ENCODE peak calls at places on chromosomes 6 and 20, in ten cellular contexts. One of them, this sample, is unnamed.

GRCh38 chr20:25044660-25045342 is 13.1 kb downstream of the ACSS1 start:
- DNase-seq in IMR-90: no peak
- DNase-seq in hypothalamus: peak
- DNase-seq in GM13977: no peak
- DNase-seq in GM10248: no peak
- DNase-seq in CD4-positive, alpha-beta T cell: no peak
- DNase-seq in stimulated activated CD4-positive, alpha-beta T cell treated with anti-CD3 and anti-CD28 coated beads, Interleukin-15, amount 100 ng/mL, for 48 hours: no peak
- DNase-seq in MM.1S: no peak
- DNase-seq in pancreas: no peak
- DNase-seq in NCI-H1105 treated with DMSO at 0.1 percent for 48 hours: no peak
- DNase-seq in this sample: no peak

GRCh38 chr6:1726341-1726763 is 116.6 kb downstream of the FOXC1 start:
- DNase-seq in GM13977: no peak
- DNase-seq in CD4-positive, alpha-beta T cell: no peak
- DNase-seq in IMR-90: no peak
- DNase-seq in pancreas: no peak
- DNase-seq in GM10248: no peak
- DNase-seq in hypothalamus: no peak
- DNase-seq in NCI-H1105 treated with DMSO at 0.1 percent for 48 hours: peak
- DNase-seq in MM.1S: no peak
- DNase-seq in stimulated activated CD4-positive, alpha-beta T cell treated with anti-CD3 and anti-CD28 coated beads, Interleukin-15, amount 100 ng/mL, for 48 hours: no peak
- DNase-seq in this sample: no peak

GRCh38 chr6:73728548-73729205 is 32.7 kb downstream of the CD109 start:
- DNase-seq in GM10248: peak
- DNase-seq in pancreas: no peak
- DNase-seq in IMR-90: no peak
- DNase-seq in hypothalamus: no peak
- DNase-seq in stimulated activated CD4-positive, alpha-beta T cell treated with anti-CD3 and anti-CD28 coated beads, Interleukin-15, amount 100 ng/mL, for 48 hours: peak
- DNase-seq in CD4-positive, alpha-beta T cell: no peak
- DNase-seq in MM.1S: no peak
- DNase-seq in NCI-H1105 treated with DMSO at 0.1 percent for 48 hours: no peak
- DNase-seq in GM13977: no peak
- DNase-seq in this sample: no peak

GRCh38 chr6:25504661-25505060 is 147.4 kb upstream of the SCGN start:
- DNase-seq in MM.1S: no peak
- DNase-seq in hypothalamus: no peak
- DNase-seq in IMR-90: peak
- DNase-seq in GM13977: no peak
- DNase-seq in pancreas: no peak
- DNase-seq in NCI-H1105 treated with DMSO at 0.1 percent for 48 hours: no peak
- DNase-seq in CD4-positive, alpha-beta T cell: no peak
- DNase-seq in stimulated activated CD4-positive, alpha-beta T cell treated with anti-CD3 and anti-CD28 coated beads, Interleukin-15, amount 100 ng/mL, for 48 hours: no peak
- DNase-seq in GM10248: no peak
- DNase-seq in this sample: no peak

GRCh38 chr6:43669050-43669921 is 18.3 kb downstream of the MRPS18A start:
- DNase-seq in CD4-positive, alpha-beta T cell: no peak
- DNase-seq in IMR-90: peak
- DNase-seq in stimulated activated CD4-positive, alpha-beta T cell treated with anti-CD3 and anti-CD28 coated beads, Interleukin-15, amount 100 ng/mL, for 48 hours: no peak
- DNase-seq in hypothalamus: peak
- DNase-seq in MM.1S: no peak
- DNase-seq in GM10248: no peak
- DNase-seq in pancreas: no peak
- DNase-seq in GM13977: no peak
- DNase-seq in NCI-H1105 treated with DMSO at 0.1 percent for 48 hours: no peak
- DNase-seq in this sample: no peak

GRCh38 chr20:10369723-10370090 is 64.3 kb downstream of the MKKS start:
- DNase-seq in NCI-H1105 treated with DMSO at 0.1 percent for 48 hours: no peak
- DNase-seq in IMR-90: peak
- DNase-seq in GM10248: no peak
- DNase-seq in GM13977: no peak
- DNase-seq in CD4-positive, alpha-beta T cell: no peak
- DNase-seq in MM.1S: no peak
- DNase-seq in stimulated activated CD4-positive, alpha-beta T cell treated with anti-CD3 and anti-CD28 coated beads, Interleukin-15, amount 100 ng/mL, for 48 hours: no peak
- DNase-seq in pancreas: peak
- DNase-seq in hypothalamus: no peak
- DNase-seq in this sample: no peak

GRCh38 chr20:56003966-56004365 is 1.4 kb downstream of the CBLN4 start:
- DNase-seq in GM10248: no peak
- DNase-seq in hypothalamus: peak
- DNase-seq in pancreas: peak
- DNase-seq in MM.1S: no peak
- DNase-seq in IMR-90: no peak
- DNase-seq in CD4-positive, alpha-beta T cell: no peak
- DNase-seq in NCI-H1105 treated with DMSO at 0.1 percent for 48 hours: no peak
- DNase-seq in GM13977: no peak
- DNase-seq in stimulated activated CD4-positive, alpha-beta T cell treated with anti-CD3 and anti-CD28 coated beads, Interleukin-15, amount 100 ng/mL, for 48 hours: no peak
- DNase-seq in this sample: no peak

GRCh38 chr20:13302647-13303425 is 81.8 kb downstream of the ISM1 start:
- DNase-seq in GM13977: peak
- DNase-seq in pancreas: no peak
- DNase-seq in GM10248: peak
- DNase-seq in CD4-positive, alpha-beta T cell: peak
- DNase-seq in IMR-90: no peak
- DNase-seq in MM.1S: peak
- DNase-seq in hypothalamus: no peak
- DNase-seq in stimulated activated CD4-positive, alpha-beta T cell treated with anti-CD3 and anti-CD28 coated beads, Interleukin-15, amount 100 ng/mL, for 48 hours: peak
- DNase-seq in NCI-H1105 treated with DMSO at 0.1 percent for 48 hours: peak
- DNase-seq in this sample: no peak

GRCh38 chr6:90124904-90125510 is 171.6 kb downstream of the BACH2 start:
- DNase-seq in IMR-90: peak
- DNase-seq in MM.1S: no peak
- DNase-seq in CD4-positive, alpha-beta T cell: no peak
- DNase-seq in GM10248: no peak
- DNase-seq in pancreas: no peak
- DNase-seq in GM13977: no peak
- DNase-seq in stimulated activated CD4-positive, alpha-beta T cell treated with anti-CD3 and anti-CD28 coated beads, Interleukin-15, amount 100 ng/mL, for 48 hours: no peak
- DNase-seq in NCI-H1105 treated with DMSO at 0.1 percent for 48 hours: no peak
- DNase-seq in hypothalamus: no peak
- DNase-seq in this sample: no peak

GRCh38 chr6:159151266-159151855 is 17.8 kb upstream of the FNDC1 start:
- DNase-seq in NCI-H1105 treated with DMSO at 0.1 percent for 48 hours: peak
- DNase-seq in pancreas: no peak
- DNase-seq in hypothalamus: peak
- DNase-seq in MM.1S: peak
- DNase-seq in IMR-90: peak
- DNase-seq in GM13977: peak
- DNase-seq in CD4-positive, alpha-beta T cell: no peak
- DNase-seq in stimulated activated CD4-positive, alpha-beta T cell treated with anti-CD3 and anti-CD28 coated beads, Interleukin-15, amount 100 ng/mL, for 48 hours: no peak
- DNase-seq in GM10248: peak
- DNase-seq in this sample: no peak

GRCh38 chr6:161618816-161619454 is 345.1 kb upstream of the AGPAT4 start:
- DNase-seq in stimulated activated CD4-positive, alpha-beta T cell treated with anti-CD3 and anti-CD28 coated beads, Interleukin-15, amount 100 ng/mL, for 48 hours: no peak
- DNase-seq in MM.1S: peak
- DNase-seq in GM13977: no peak
- DNase-seq in IMR-90: no peak
- DNase-seq in pancreas: peak
- DNase-seq in NCI-H1105 treated with DMSO at 0.1 percent for 48 hours: peak
- DNase-seq in GM10248: no peak
- DNase-seq in hypothalamus: peak
- DNase-seq in CD4-positive, alpha-beta T cell: no peak
- DNase-seq in this sample: peak

GRCh38 chr6:105194591-105194990 is 14.8 kb upstream of the POPDC3 start:
- DNase-seq in NCI-H1105 treated with DMSO at 0.1 percent for 48 hours: no peak
- DNase-seq in IMR-90: no peak
- DNase-seq in CD4-positive, alpha-beta T cell: no peak
- DNase-seq in stimulated activated CD4-positive, alpha-beta T cell treated with anti-CD3 and anti-CD28 coated beads, Interleukin-15, amount 100 ng/mL, for 48 hours: no peak
- DNase-seq in GM10248: no peak
- DNase-seq in hypothalamus: no peak
- DNase-seq in pancreas: no peak
- DNase-seq in GM13977: no peak
- DNase-seq in MM.1S: no peak
- DNase-seq in this sample: no peak

GRCh38 chr6:27293436-27294152 is 18.5 kb downstream of the POM121L2 start:
- DNase-seq in GM10248: no peak
- DNase-seq in MM.1S: no peak
- DNase-seq in hypothalamus: no peak
- DNase-seq in pancreas: no peak
- DNase-seq in stimulated activated CD4-positive, alpha-beta T cell treated with anti-CD3 and anti-CD28 coated beads, Interleukin-15, amount 100 ng/mL, for 48 hours: no peak
- DNase-seq in GM13977: no peak
- DNase-seq in CD4-positive, alpha-beta T cell: no peak
- DNase-seq in IMR-90: peak
- DNase-seq in NCI-H1105 treated with DMSO at 0.1 percent for 48 hours: peak
- DNase-seq in this sample: no peak

GRCh38 chr6:37022135-37022863 is 16.8 kb downstream of the FGD2 start:
- DNase-seq in hypothalamus: no peak
- DNase-seq in GM10248: no peak
- DNase-seq in MM.1S: no peak
- DNase-seq in NCI-H1105 treated with DMSO at 0.1 percent for 48 hours: no peak
- DNase-seq in pancreas: no peak
- DNase-seq in GM13977: no peak
- DNase-seq in stimulated activated CD4-positive, alpha-beta T cell treated with anti-CD3 and anti-CD28 coated beads, Interleukin-15, amount 100 ng/mL, for 48 hours: no peak
- DNase-seq in IMR-90: no peak
- DNase-seq in CD4-positive, alpha-beta T cell: no peak
- DNase-seq in this sample: no peak

GRCh38 chr6:157586088-157586414 is 205.1 kb downstream of the ZDHHC14 start:
- DNase-seq in stimulated activated CD4-positive, alpha-beta T cell treated with anti-CD3 and anti-CD28 coated beads, Interleukin-15, amount 100 ng/mL, for 48 hours: no peak
- DNase-seq in NCI-H1105 treated with DMSO at 0.1 percent for 48 hours: no peak
- DNase-seq in pancreas: no peak
- DNase-seq in IMR-90: no peak
- DNase-seq in GM13977: no peak
- DNase-seq in GM10248: no peak
- DNase-seq in CD4-positive, alpha-beta T cell: no peak
- DNase-seq in MM.1S: no peak
- DNase-seq in hypothalamus: no peak
- DNase-seq in this sample: no peak

GRCh38 chr6:19802656-19803055 is 34.5 kb upstream of the ID4 start:
- DNase-seq in pancreas: no peak
- DNase-seq in MM.1S: peak
- DNase-seq in NCI-H1105 treated with DMSO at 0.1 percent for 48 hours: peak
- DNase-seq in GM13977: no peak
- DNase-seq in CD4-positive, alpha-beta T cell: no peak
- DNase-seq in IMR-90: no peak
- DNase-seq in GM10248: no peak
- DNase-seq in hypothalamus: no peak
- DNase-seq in stimulated activated CD4-positive, alpha-beta T cell treated with anti-CD3 and anti-CD28 coated beads, Interleukin-15, amount 100 ng/mL, for 48 hours: no peak
- DNase-seq in this sample: no peak

GRCh38 chr6:149028767-149029405 is 282.1 kb downstream of the UST start:
- DNase-seq in MM.1S: peak
- DNase-seq in GM10248: peak
- DNase-seq in GM13977: peak
- DNase-seq in stimulated activated CD4-positive, alpha-beta T cell treated with anti-CD3 and anti-CD28 coated beads, Interleukin-15, amount 100 ng/mL, for 48 hours: peak
- DNase-seq in NCI-H1105 treated with DMSO at 0.1 percent for 48 hours: peak
- DNase-seq in pancreas: peak
- DNase-seq in CD4-positive, alpha-beta T cell: peak
- DNase-seq in hypothalamus: peak
- DNase-seq in IMR-90: peak
- DNase-seq in this sample: peak

GRCh38 chr6:53436904-53437303 is 88.2 kb upstream of the ELOVL5 start:
- DNase-seq in MM.1S: peak
- DNase-seq in GM10248: no peak
- DNase-seq in stimulated activated CD4-positive, alpha-beta T cell treated with anti-CD3 and anti-CD28 coated beads, Interleukin-15, amount 100 ng/mL, for 48 hours: no peak
- DNase-seq in NCI-H1105 treated with DMSO at 0.1 percent for 48 hours: no peak
- DNase-seq in pancreas: no peak
- DNase-seq in GM13977: no peak
- DNase-seq in IMR-90: peak
- DNase-seq in CD4-positive, alpha-beta T cell: no peak
- DNase-seq in hypothalamus: no peak
- DNase-seq in this sample: no peak

GRCh38 chr6:21186479-21187055 is 407.0 kb upstream of the SOX4 start:
- DNase-seq in NCI-H1105 treated with DMSO at 0.1 percent for 48 hours: no peak
- DNase-seq in CD4-positive, alpha-beta T cell: no peak
- DNase-seq in IMR-90: peak
- DNase-seq in MM.1S: no peak
- DNase-seq in pancreas: no peak
- DNase-seq in GM10248: no peak
- DNase-seq in hypothalamus: no peak
- DNase-seq in GM13977: no peak
- DNase-seq in stimulated activated CD4-positive, alpha-beta T cell treated with anti-CD3 and anti-CD28 coated beads, Interleukin-15, amount 100 ng/mL, for 48 hours: no peak
- DNase-seq in this sample: no peak

GRCh38 chr6:148635070-148635743 is 111.6 kb upstream of the UST start:
- DNase-seq in NCI-H1105 treated with DMSO at 0.1 percent for 48 hours: no peak
- DNase-seq in IMR-90: no peak
- DNase-seq in CD4-positive, alpha-beta T cell: no peak
- DNase-seq in stimulated activated CD4-positive, alpha-beta T cell treated with anti-CD3 and anti-CD28 coated beads, Interleukin-15, amount 100 ng/mL, for 48 hours: no peak
- DNase-seq in GM13977: no peak
- DNase-seq in pancreas: no peak
- DNase-seq in GM10248: no peak
- DNase-seq in MM.1S: no peak
- DNase-seq in hypothalamus: no peak
- DNase-seq in this sample: no peak

This sample was measured in non-pigmented ciliary epithelial cell.